ENCODE peak calls at places on chromosomes 5 and 9, in ten cellular contexts. T, P, L, A, E, R, Q, J, N and V are unnamed samples.

GRCh38 chr5:10485142-10485795 is 43.6 kb downstream of the ROPN1L start:
- DNase-seq in T (no peak), A (peak), J (no peak), L (no peak), Q (peak), E (peak), P (peak), R (no peak), N (peak), V (peak)

GRCh38 chr5:96520345-96520744 is 87.3 kb upstream of the PCSK1 start:
- DNase-seq in L (no peak), P (no peak), T (no peak), J (no peak), E (no peak), A (no peak), Q (no peak), R (no peak), N (no peak), V (no peak)

GRCh38 chr5:132055441-132055807 is 5.0 kb upstream of the IL3 start:
- DNase-seq in A (no peak), T (no peak), R (no peak), Q (no peak), E (no peak), P (no peak), L (no peak), J (no peak), N (no peak), V (no peak)

GRCh38 chr9:133880851-133881634 is 111.1 kb downstream of the VAV2 start:
- DNase-seq in A (no peak), P (no peak), J (no peak), E (no peak), T (no peak), Q (peak), R (no peak), N (no peak), L (no peak), V (no peak)

GRCh38 chr5:72951850-72952468 is 3.9 kb upstream of the FCHO2 start:
- DNase-seq in A (no peak), J (no peak), L (no peak), P (peak), T (no peak), E (peak), Q (no peak), R (no peak), N (peak), V (peak)

GRCh38 chr5:10307206-10308148 is at the start of gene CMBL:
- DNase-seq in P (peak), A (peak), N (peak), T (no peak), E (peak), Q (peak), R (peak), J (peak), L (peak), V (peak)

GRCh38 chr5:164375051-164375450 is 869.6 kb downstream of the MAT2B start:
- DNase-seq in L (no peak), J (no peak), A (no peak), E (no peak), T (no peak), N (no peak), Q (no peak), R (no peak), P (no peak), V (no peak)

GRCh38 chr5:132063090-132063911 is 2.8 kb downstream of the IL3 start:
- DNase-seq in Q (peak), J (peak), T (peak), E (peak), N (peak), A (peak), P (peak), L (peak), R (peak), V (peak)

GRCh38 chr9:88953401-88954029 is 37.8 kb upstream of the S1PR3 start:
- DNase-seq in L (no peak), R (no peak), P (no peak), Q (no peak), T (no peak), E (peak), A (no peak), J (peak), N (no peak), V (peak)

GRCh38 chr5:68265347-68265746 is 49.8 kb downstream of the PIK3R1 start:
- DNase-seq in T (no peak), P (no peak), E (no peak), N (no peak), J (no peak), Q (no peak), R (no peak), A (no peak), L (no peak), V (no peak)

GRCh38 chr5:172423379-172424110 is 30.8 kb downstream of the SH3PXD2B start:
- DNase-seq in L (no peak), T (no peak), R (no peak), Q (no peak), P (no peak), A (peak), J (no peak), N (no peak), E (no peak), V (no peak)

GRCh38 chr5:103371046-103371603 is 112.6 kb downstream of the MACIR start:
- DNase-seq in J (no peak), T (no peak), Q (no peak), A (no peak), N (no peak), P (no peak), E (no peak), L (no peak), R (no peak), V (no peak)

GRCh38 chr9:36575411-36575882 is 2.8 kb downstream of the MELK start:
- DNase-seq in L (no peak), A (no peak), E (peak), P (no peak), T (no peak), R (no peak), N (no peak), Q (no peak), J (no peak), V (no peak)

GRCh38 chr5:145247745-145248040 is 587.4 kb downstream of the PRELID2 start:
- DNase-seq in Q (no peak), A (no peak), P (no peak), R (no peak), N (no peak), T (no peak), L (no peak), E (no peak), J (no peak), V (no peak)

GRCh38 chr9:83714316-83714715 is 6.6 kb upstream of the UBQLN1 start:
- DNase-seq in R (no peak), P (no peak), Q (no peak), L (no peak), J (no peak), T (no peak), E (peak), A (peak), N (no peak), V (peak)

GRCh38 chr5:90144625-90145327 is 264.8 kb downstream of the CETN3 start:
- DNase-seq in L (no peak), R (no peak), J (no peak), P (no peak), E (peak), N (no peak), Q (no peak), T (no peak), A (no peak), V (no peak)

GRCh38 chr5:78527054-78527884 is 121.3 kb downstream of the LHFPL2 start:
- DNase-seq in E (peak), A (peak), P (peak), R (no peak), J (no peak), Q (no peak), L (no peak), T (no peak), N (no peak), V (no peak)

GRCh38 chr5:67165524-67166459 is 30.8 kb downstream of the CD180 start:
- DNase-seq in E (peak), P (peak), T (no peak), J (no peak), Q (peak), L (peak), A (peak), R (peak), N (peak), V (peak)

GRCh38 chr9:124209774-124210173 is 48.0 kb upstream of the NEK6 start:
- DNase-seq in T (no peak), Q (no peak), J (no peak), R (no peak), E (no peak), P (no peak), A (no peak), N (no peak), L (no peak), V (no peak)

GRCh38 chr5:59206132-59206581 is 623.3 kb downstream of the RAB3C start:
- DNase-seq in E (peak), R (no peak), Q (no peak), P (peak), L (no peak), J (no peak), N (no peak), T (no peak), A (no peak), V (no peak)

GRCh38 chr9:90613502-90613901 is 29.1 kb downstream of the DIRAS2 start:
- DNase-seq in L (peak), N (no peak), Q (no peak), E (no peak), R (no peak), P (no peak), A (no peak), T (no peak), J (no peak), V (no peak)

GRCh38 chr5:132489871-132490483 is 596 bp downstream of the IRF1 start:
- DNase-seq in Q (peak), J (no peak), E (peak), R (no peak), T (no peak), P (peak), L (peak), N (no peak), A (peak), V (peak)

GRCh38 chr5:100900142-100900795 is 2.8 kb downstream of the ST8SIA4 start:
- DNase-seq in N (no peak), P (peak), J (no peak), Q (no peak), E (peak), T (no peak), R (peak), L (peak), A (no peak), V (peak)
- TF ChIP-seq CTCF in N (no peak), P (peak), J (no peak), Q (peak), E (peak), T (peak), R (peak), L (no peak), A (no peak), V (peak)

DNA sequence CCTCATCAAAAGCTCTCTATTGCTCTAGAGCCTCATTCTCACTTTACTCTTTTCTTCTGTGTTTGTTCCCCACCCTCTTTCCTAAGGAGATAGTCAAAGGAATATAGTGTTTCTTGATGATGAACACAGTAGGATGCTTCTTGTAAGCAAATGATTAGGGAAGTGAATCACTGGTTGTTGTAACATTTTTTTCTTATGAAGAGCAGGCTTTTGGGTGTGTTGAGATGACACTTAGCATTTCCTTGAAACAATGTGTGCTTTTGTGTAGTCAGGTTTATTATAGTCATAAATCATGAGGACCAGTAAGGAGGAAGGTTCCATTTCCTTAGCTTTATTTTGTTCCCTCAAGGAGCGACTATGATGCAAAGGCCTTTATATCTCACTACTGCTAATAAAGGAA is 1991.3 kb upstream of the C9orf72 start:
- DNase-seq in L (no peak), Q (no peak), E (no peak), T (no peak), N (no peak), A (no peak), J (no peak), P (no peak), R (no peak), V (no peak)
- TF ChIP-seq MAX in L (no peak), Q (no peak), E (no peak), T (no peak), N (no peak), A (no peak), J (no peak), P (no peak), R (no peak), V (no peak)

DNA sequence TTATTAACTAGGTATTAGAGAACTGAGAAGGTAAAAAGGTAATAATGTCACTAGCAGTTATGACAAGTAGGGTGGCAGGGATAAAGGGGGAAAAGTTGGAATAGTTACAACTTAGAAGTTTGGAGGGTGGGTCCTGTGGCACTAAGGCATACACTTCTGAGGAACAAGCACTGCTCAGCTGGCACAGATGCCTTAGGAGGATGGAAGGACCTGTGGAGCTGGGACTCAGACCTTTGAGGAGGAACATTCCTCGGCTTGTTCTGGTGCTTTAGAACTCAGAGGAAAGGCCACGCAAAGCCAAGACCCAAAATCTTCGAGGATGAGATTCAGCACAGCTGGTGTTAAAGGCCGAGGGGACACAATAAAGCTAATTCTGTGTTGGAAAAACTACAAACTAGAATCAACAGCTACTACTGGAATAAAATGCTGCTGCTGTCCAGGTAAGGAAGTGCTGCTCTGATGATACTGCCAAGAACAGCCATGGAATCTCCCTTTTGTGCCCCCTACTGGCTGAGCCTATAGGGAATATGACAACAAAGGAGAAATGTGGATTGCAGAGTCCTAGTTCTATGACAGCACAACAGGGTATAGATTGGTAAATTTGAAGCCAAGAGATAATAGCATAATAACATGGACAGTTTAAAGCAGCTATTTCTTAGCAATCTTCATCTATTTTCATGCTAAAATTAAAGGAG is 126.7 kb downstream of the SLC25A46 start:
- DNase-seq in Q (peak), R (peak), N (peak), A (peak), J (peak), T (no peak), L (peak), E (peak), P (peak), V (peak)
- TF ChIP-seq CTCF in Q (peak), R (peak), N (peak), A (peak), J (peak), T (peak), L (peak), E (no peak), P (peak), V (peak)

GRCh38 chr9:14340536-14340935 is 26.6 kb upstream of the NFIB start:
- DNase-seq in P (no peak), T (no peak), N (no peak), E (no peak), R (no peak), J (no peak), A (no peak), Q (no peak), L (no peak), V (no peak)
- TF ChIP-seq MAX in P (no peak), T (no peak), N (no peak), E (no peak), R (no peak), J (no peak), A (no peak), Q (no peak), L (no peak), V (no peak)

GRCh38 chr9:73667749-73668148 is 516.1 kb downstream of the ANXA1 start:
- DNase-seq in P (peak), L (no peak), R (no peak), Q (peak), A (no peak), J (peak), T (no peak), E (no peak), N (no peak), V (peak)
- TF ChIP-seq CTCF in P (no peak), L (no peak), R (peak), Q (no peak), A (no peak), J (peak), T (peak), E (no peak), N (no peak), V (no peak)